ENCODE peak calls at places on chromosomes 7 and 10, in eight cellular contexts. M is endothelial cell; P is cardiac fibroblast; R is nephron progenitor cell; Q is CD4-positive, alpha-beta T cell; X is neural progenitor cell; K is neural crest cell; C is spleen. I is an unnamed sample.

GRCh38 chr7:157412021-157412443 is 75.2 kb downstream of the DNAJB6 start:
- DNase-seq in Q (peak), P (peak), R (no peak), C (peak), K (no peak), X (no peak), M (no peak), I (no peak)

GRCh38 chr7:24401628-24402593 is 117.9 kb downstream of the NPY start:
- DNase-seq in M (no peak), K (no peak), Q (no peak), C (no peak), X (no peak), P (peak), R (no peak), I (no peak)

GRCh38 chr7:70082026-70082655 is 483.9 kb downstream of the AUTS2 start:
- DNase-seq in R (no peak), M (no peak), Q (no peak), P (no peak), X (no peak), K (no peak), C (no peak), I (no peak)

GRCh38 chr10:13834581-13835286 is 248.0 kb downstream of the PRPF18 start:
- DNase-seq in K (peak), Q (no peak), R (no peak), P (peak), C (no peak), X (peak), M (no peak), I (no peak)

GRCh38 chr7:142181211-142181610 is 69.7 kb downstream of the MGAM2 start:
- DNase-seq in C (no peak), M (no peak), R (no peak), Q (no peak), X (no peak), P (no peak), K (no peak), I (no peak)

GRCh38 chr7:87628780-87629569 is 777 bp downstream of the RUNDC3B start:
- DNase-seq in M (peak), P (no peak), Q (peak), K (peak), X (peak), R (peak), C (peak), I (no peak)

GRCh38 chr10:101529720-101530553 is 58.1 kb downstream of the POLL start:
- DNase-seq in M (no peak), X (no peak), Q (no peak), C (no peak), R (no peak), K (no peak), P (no peak), I (no peak)

GRCh38 chr10:78177431-78178185 is 143.9 kb downstream of the RPS24 start:
- DNase-seq in K (peak), Q (no peak), R (no peak), P (no peak), X (peak), M (no peak), C (no peak), I (no peak)

GRCh38 chr10:7563770-7564169 is 103.0 kb downstream of the ITIH5 start:
- DNase-seq in C (no peak), K (no peak), Q (no peak), M (no peak), R (no peak), P (no peak), X (no peak), I (no peak)

GRCh38 chr10:62237506-62237905 is 31.1 kb downstream of the RTKN2 start:
- DNase-seq in P (no peak), K (no peak), Q (no peak), C (no peak), M (no peak), R (no peak), X (no peak), I (no peak)

GRCh38 chr10:132889556-132889955 is 52.8 kb downstream of the CFAP46 start:
- DNase-seq in K (no peak), M (no peak), C (peak), P (no peak), Q (no peak), X (no peak), R (no peak), I (peak)

GRCh38 chr7:97734255-97734654 is 2.4 kb downstream of the TAC1 start:
- DNase-seq in P (no peak), M (no peak), X (no peak), C (no peak), K (no peak), R (no peak), Q (no peak), I (no peak)

GRCh38 chr7:107180378-107180777 is 11.6 kb downstream of the HBP1 start:
- DNase-seq in R (no peak), Q (no peak), X (no peak), K (no peak), C (no peak), P (peak), M (no peak), I (peak)

GRCh38 chr7:2605608-2606538 is 25.9 kb upstream of the TTYH3 start:
- DNase-seq in C (no peak), X (no peak), P (no peak), Q (no peak), R (no peak), K (no peak), M (no peak), I (no peak)

GRCh38 chr7:118195837-118196474 is 12.0 kb downstream of the LSM8 start:
- DNase-seq in Q (peak), C (no peak), M (peak), P (peak), K (peak), X (peak), R (peak), I (peak)

GRCh38 chr7:29284586-29285450 is 90.2 kb downstream of the CHN2 start:
- DNase-seq in Q (no peak), M (no peak), R (no peak), P (no peak), X (no peak), C (no peak), K (no peak), I (no peak)

GRCh38 chr7:4768597-4769569 is 6.5 kb upstream of the AP5Z1 start:
- DNase-seq in P (no peak), C (no peak), R (no peak), X (no peak), Q (no peak), K (no peak), M (no peak), I (no peak)

GRCh38 chr7:106767498-106768323 is 97.4 kb upstream of the PIK3CG start:
- DNase-seq in X (no peak), K (no peak), Q (no peak), R (no peak), C (no peak), P (peak), M (no peak), I (no peak)

GRCh38 chr10:60942604-60943269 is 1.2 kb downstream of the RHOBTB1 start:
- DNase-seq in K (no peak), X (no peak), R (peak), Q (peak), M (no peak), P (peak), C (peak), I (peak)

GRCh38 chr7:91946549-91946948 is 5.9 kb downstream of the AKAP9 start:
- DNase-seq in R (no peak), Q (no peak), P (no peak), C (no peak), M (no peak), K (no peak), X (no peak), I (no peak)

GRCh38 chr10:83122336-83122735 is 1017.0 kb upstream of the GHITM start:
- DNase-seq in M (no peak), P (peak), C (no peak), Q (no peak), X (no peak), K (no peak), R (no peak), I (no peak)

GRCh38 chr7:80134536-80135305 is at the start of gene GNAI1:
- DNase-seq in M (peak), K (peak), R (peak), X (peak), C (peak), P (peak), Q (no peak), I (peak)

GRCh38 chr10:13360587-13360986 is 12.5 kb upstream of the SEPHS1 start:
- DNase-seq in C (no peak), Q (no peak), M (no peak), X (no peak), K (no peak), R (no peak), P (no peak), I (no peak)

GRCh38 chr7:73768661-73769480 is 1.2 kb downstream of the CLDN3 start:
- DNase-seq in K (no peak), P (no peak), C (no peak), M (no peak), R (no peak), Q (no peak), X (no peak), I (no peak)

GRCh38 chr7:27453702-27454405 is 208.8 kb downstream of the HIBADH start:
- DNase-seq in P (peak), Q (no peak), X (no peak), M (no peak), K (no peak), C (no peak), R (no peak), I (no peak)

GRCh38 chr7:120181499-120181898 is 91.5 kb upstream of the KCND2 start:
- DNase-seq in K (no peak), Q (no peak), C (no peak), X (no peak), M (no peak), P (no peak), R (no peak), I (no peak)

GRCh38 chr7:86708334-86708733 is 64.6 kb downstream of the GRM3 start:
- DNase-seq in X (peak), P (no peak), C (no peak), Q (no peak), R (no peak), K (no peak), M (no peak), I (no peak)

GRCh38 chr7:70016044-70016770 is 417.9 kb downstream of the AUTS2 start:
- DNase-seq in P (peak), R (no peak), Q (no peak), K (no peak), X (no peak), C (no peak), M (no peak), I (no peak)

GRCh38 chr7:73433924-73434700 is 534 bp downstream of the FZD9 start:
- DNase-seq in K (no peak), P (no peak), X (no peak), M (no peak), C (peak), R (no peak), Q (no peak), I (no peak)

GRCh38 chr7:92158660-92159575 is 20.0 kb downstream of the LRRD1 start:
- DNase-seq in K (no peak), X (no peak), R (no peak), C (no peak), M (no peak), P (peak), Q (no peak), I (no peak)

GRCh38 chr7:34751725-34752643 is 94.0 kb downstream of the NPSR1 start:
- DNase-seq in Q (no peak), X (no peak), P (no peak), R (no peak), C (no peak), M (no peak), K (no peak), I (no peak)

GRCh38 chr10:97584060-97584797 is at the start of gene HOGA1:
- DNase-seq in X (peak), K (no peak), R (peak), M (peak), P (peak), C (peak), Q (no peak), I (no peak)

GRCh38 chr10:69953851-69954250 is 98.8 kb upstream of the MACROH2A2 start:
- DNase-seq in P (no peak), Q (no peak), M (no peak), R (no peak), K (no peak), C (peak), X (no peak), I (no peak)

GRCh38 chr7:1749864-1750466 is 79.9 kb downstream of the ELFN1 start:
- DNase-seq in Q (no peak), C (no peak), R (no peak), M (no peak), K (no peak), X (no peak), P (no peak), I (no peak)

GRCh38 chr7:150325110-150325611 is 1.8 kb upstream of the ACTR3C start:
- DNase-seq in K (no peak), M (no peak), P (peak), Q (no peak), X (no peak), R (no peak), C (peak), I (no peak)

GRCh38 chr7:27124096-27124978 is 6.2 kb downstream of the HOXA4 start:
- DNase-seq in P (peak), C (no peak), M (no peak), R (peak), X (no peak), Q (no peak), K (no peak), I (peak)

GRCh38 chr10:75129537-75129936 is 18.1 kb downstream of the SAMD8 start:
- DNase-seq in C (no peak), M (no peak), Q (no peak), R (no peak), P (no peak), X (no peak), K (no peak), I (no peak)

GRCh38 chr10:97350138-97350537 is 15.6 kb upstream of the FRAT2 start:
- DNase-seq in X (no peak), C (no peak), Q (no peak), P (no peak), K (no peak), R (no peak), M (no peak), I (no peak)

GRCh38 chr10:57867226-57867625 is 400.5 kb downstream of the IPMK start:
- DNase-seq in Q (no peak), M (no peak), P (no peak), C (no peak), K (no peak), X (no peak), R (no peak), I (no peak)

GRCh38 chr10:123429631-123430257 is 236.4 kb upstream of the GPR26 start:
- DNase-seq in K (no peak), R (no peak), Q (no peak), X (peak), P (no peak), C (no peak), M (no peak), I (no peak)
- TF ChIP-seq CTCF in K (no peak), R (no peak), Q (no peak), X (peak), P (no peak), C (no peak), M (no peak), I (no peak)

DNA sequence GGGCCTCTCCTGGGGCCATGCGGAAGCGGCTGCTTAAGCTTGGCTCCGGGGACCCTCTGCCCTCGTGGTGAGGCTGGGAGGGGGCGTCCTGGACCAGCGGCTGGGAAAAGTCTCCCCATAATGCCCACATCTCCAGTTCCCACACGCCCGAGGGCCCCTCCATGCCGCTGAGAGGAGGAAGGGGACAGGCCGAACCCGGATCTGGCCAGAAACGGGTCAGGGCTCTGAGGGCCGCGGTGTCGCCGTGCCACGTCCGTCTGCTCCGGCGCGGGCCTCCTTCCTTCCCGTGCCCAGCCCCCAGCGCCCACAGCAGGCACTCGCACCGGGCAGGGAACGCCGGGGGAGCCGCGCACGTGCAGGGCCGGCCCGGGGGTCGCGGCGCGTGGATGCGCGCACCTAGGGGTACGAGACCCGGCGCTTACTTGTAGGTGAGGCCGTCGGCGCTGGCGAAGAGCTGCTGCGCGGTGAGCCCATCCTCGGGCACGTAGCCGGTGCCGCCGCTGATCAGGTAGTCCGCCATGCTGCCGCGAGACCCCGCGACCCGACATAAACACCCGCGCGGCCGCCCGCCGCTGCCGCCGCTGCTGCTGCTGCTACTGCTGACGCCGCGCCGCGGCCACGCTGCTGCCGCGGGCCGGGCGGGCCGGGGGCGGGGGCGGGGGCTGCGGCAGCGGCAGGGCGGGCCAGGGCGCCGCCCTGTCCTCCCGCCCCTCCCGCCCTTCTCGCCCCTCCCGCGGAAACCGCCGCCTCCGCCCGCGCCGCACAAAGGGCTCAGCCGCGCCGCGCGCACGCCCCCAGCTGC is 4.2 kb downstream of the IMPDH1 start:
- DNase-seq in M (no peak), P (no peak), C (peak), Q (peak), R (peak), X (peak), K (peak), I (no peak)
- TF ChIP-seq CTCF in M (no peak), P (no peak), C (no peak), Q (no peak), R (no peak), X (no peak), K (no peak), I (no peak)

GRCh38 chr10:93357680-93358079 is 124.5 kb downstream of the MYOF start:
- DNase-seq in C (no peak), P (peak), K (no peak), M (peak), Q (no peak), R (peak), X (peak), I (no peak)

GRCh38 chr10:93356516-93356915 is 125.6 kb downstream of the MYOF start:
- DNase-seq in P (no peak), Q (no peak), K (no peak), X (no peak), C (no peak), M (no peak), R (no peak), I (no peak)

GRCh38 chr10:93352638-93353383 is 129.3 kb downstream of the MYOF start:
- DNase-seq in X (peak), K (no peak), C (no peak), M (no peak), Q (no peak), P (peak), R (peak), I (no peak)
- TF ChIP-seq CTCF in X (peak), K (peak), C (peak), M (peak), Q (peak), P (peak), R (peak), I (no peak)

GRCh38 chr10:9211228-9211627 is 1156.7 kb downstream of the GATA3 start:
- DNase-seq in K (no peak), C (no peak), Q (no peak), M (no peak), X (peak), R (no peak), P (peak), I (no peak)
- TF ChIP-seq CTCF in K (peak), C (no peak), Q (no peak), M (peak), X (peak), R (peak), P (peak), I (no peak)

GRCh38 chr7:121624922-121625321 is 228.8 kb upstream of the FAM3C start:
- DNase-seq in C (no peak), R (no peak), X (no peak), P (peak), M (no peak), Q (no peak), K (no peak), I (no peak)

GRCh38 chr7:121620953-121621606 is 225.0 kb upstream of the FAM3C start:
- DNase-seq in R (no peak), Q (no peak), C (peak), X (peak), K (no peak), M (no peak), P (no peak), I (no peak)

GRCh38 chr7:121620206-121620605 is 224.1 kb upstream of the FAM3C start:
- DNase-seq in C (no peak), X (no peak), Q (no peak), P (no peak), R (no peak), M (no peak), K (no peak), I (no peak)

GRCh38 chr7:121623130-121623872 is 227.2 kb upstream of the FAM3C start:
- DNase-seq in X (no peak), K (no peak), P (no peak), R (no peak), Q (no peak), M (no peak), C (no peak), I (no peak)

GRCh38 chr7:121621947-121622346 is 225.8 kb upstream of the FAM3C start:
- DNase-seq in M (no peak), C (no peak), Q (no peak), X (no peak), K (no peak), R (no peak), P (no peak), I (no peak)
- TF ChIP-seq CTCF in M (no peak), C (no peak), Q (no peak), X (no peak), K (no peak), R (no peak), P (no peak), I (no peak)

GRCh38 chr10:35640474-35640873 is 1.6 kb downstream of the FZD8 start:
- DNase-seq in P (peak), X (peak), M (peak), Q (no peak), C (peak), K (peak), R (peak), I (no peak)
- TF ChIP-seq CTCF in P (no peak), X (peak), M (no peak), Q (no peak), C (no peak), K (peak), R (peak), I (no peak)

GRCh38 chr7:121579639-121580038 is 183.5 kb upstream of the FAM3C start:
- DNase-seq in X (no peak), C (no peak), R (no peak), K (no peak), M (no peak), Q (no peak), P (no peak), I (no peak)

GRCh38 chr7:121587454-121587853 is 191.3 kb upstream of the FAM3C start:
- DNase-seq in M (no peak), K (no peak), C (no peak), P (no peak), R (no peak), X (no peak), Q (no peak), I (no peak)

GRCh38 chr7:121578669-121579068 is 182.6 kb upstream of the FAM3C start:
- DNase-seq in K (no peak), R (no peak), X (no peak), Q (no peak), C (no peak), P (no peak), M (no peak), I (no peak)

GRCh38 chr7:121576148-121576921 is 180.2 kb upstream of the FAM3C start:
- DNase-seq in P (no peak), K (no peak), M (no peak), X (peak), C (no peak), R (no peak), Q (no peak), I (no peak)

DNA sequence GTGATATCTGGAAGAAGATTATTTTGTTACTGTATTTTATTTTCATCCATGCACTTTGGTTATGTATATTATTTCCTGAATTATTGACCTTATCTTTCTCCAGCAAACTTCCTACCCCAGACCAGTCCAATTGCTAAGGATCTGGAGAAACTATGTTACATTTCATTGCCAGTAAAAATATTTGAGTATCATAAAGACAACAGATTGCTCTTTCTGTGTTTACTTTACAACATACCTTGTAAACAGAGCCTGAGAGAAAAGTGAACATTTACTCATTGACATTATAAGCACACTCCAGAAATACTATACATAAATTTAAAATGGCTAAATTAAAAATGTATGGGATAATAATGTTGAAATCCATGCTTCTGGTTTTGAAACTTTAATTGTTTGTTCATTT is 186.2 kb upstream of the FAM3C start:
- DNase-seq in Q (no peak), C (no peak), M (no peak), X (no peak), K (no peak), P (no peak), R (no peak), I (no peak)
- TF ChIP-seq CTCF in Q (no peak), C (no peak), M (no peak), X (no peak), K (no peak), P (no peak), R (no peak), I (no peak)